ENCODE peak calls at places on chromosomes 6 and 20, in eight cellular contexts. N, I, K, O, C, F, Z and Y are unnamed samples.

GRCh38 chr6:12967686-12968085 is 251.1 kb downstream of the PHACTR1 start:
- DNase-seq in N (no peak), I (no peak), K (no peak), O (no peak), C (no peak), F (no peak), Z (no peak), Y (no peak)

GRCh38 chr6:119481981-119482380 is 132.4 kb upstream of the MAN1A1 start:
- DNase-seq in N (no peak), I (no peak), K (no peak), O (no peak), C (no peak), F (no peak), Z (no peak), Y (no peak)

GRCh38 chr6:89970609-89971337 is 76.5 kb downstream of the GJA10 start:
- DNase-seq in N (peak; percentile 23), I (peak; percentile 18), K (no peak), O (no peak), C (no peak), F (peak; percentile 48), Z (no peak), Y (peak; percentile 57)

GRCh38 chr6:104539173-104539572 is 320.5 kb downstream of the HACE1 start:
- DNase-seq in N (no peak), I (no peak), K (no peak), O (no peak), C (no peak), F (no peak), Z (no peak), Y (no peak)

GRCh38 chr6:122789078-122789861 is at the start of gene SMPDL3A:
- DNase-seq in N (peak; percentile 78), I (peak; percentile 72), K (peak; percentile 85), O (peak; percentile 76), C (peak; percentile 61), F (peak; percentile 58), Z (peak; percentile 70), Y (peak; percentile 74)

GRCh38 chr20:10490706-10491105 is 55.6 kb downstream of the SLX4IP start:
- DNase-seq in N (no peak), I (no peak), K (no peak), O (no peak), C (no peak), F (no peak), Z (no peak), Y (no peak)

GRCh38 chr6:116564921-116565872 is 6.1 kb upstream of the RWDD1 start:
- DNase-seq in N (peak; percentile 23), I (peak; percentile 35), K (peak; percentile 73), O (no peak), C (no peak), F (no peak), Z (peak; percentile 34), Y (peak; percentile 55)

GRCh38 chr6:116557863-116558262 is 4.3 kb downstream of the CALHM4 start:
- DNase-seq in N (no peak), I (no peak), K (no peak), O (no peak), C (peak; percentile 34), F (no peak), Z (peak; percentile 18), Y (no peak)

GRCh38 chr6:52276130-52276529 is 8.4 kb downstream of the MCM3 start:
- DNase-seq in N (no peak), I (no peak), K (no peak), O (no peak), C (no peak), F (no peak), Z (no peak), Y (no peak)

GRCh38 chr20:61682114-61682997 is 383.3 kb downstream of the TAF4 start:
- DNase-seq in N (no peak), I (no peak), K (no peak), O (no peak), C (no peak), F (no peak), Z (no peak), Y (no peak)

GRCh38 chr6:67606905-67607828 is 1027.9 kb upstream of the ADGRB3 start:
- DNase-seq in N (no peak), I (no peak), K (no peak), O (no peak), C (no peak), F (no peak), Z (no peak), Y (no peak)

GRCh38 chr6:163294734-163295133 is 119.8 kb upstream of the QKI start:
- DNase-seq in N (no peak), I (no peak), K (no peak), O (no peak), C (no peak), F (no peak), Z (no peak), Y (no peak)

GRCh38 chr6:24883618-24884017 is 52.1 kb downstream of the RIPOR2 start:
- DNase-seq in N (no peak), I (no peak), K (no peak), O (no peak), C (no peak), F (no peak), Z (no peak), Y (no peak)

GRCh38 chr20:5703542-5704215 is 46.5 kb upstream of the SHLD1 start:
- DNase-seq in N (no peak), I (no peak), K (no peak), O (no peak), C (no peak), F (no peak), Z (no peak), Y (no peak)

GRCh38 chr20:23562721-23563342 is 5.5 kb downstream of the CST9L start:
- DNase-seq in N (no peak), I (no peak), K (no peak), O (no peak), C (no peak), F (no peak), Z (no peak), Y (no peak)

GRCh38 chr20:23163562-23163961 is 77.4 kb upstream of the CD93 start:
- DNase-seq in N (no peak), I (no peak), K (no peak), O (no peak), C (no peak), F (peak; percentile 3), Z (peak; percentile 5), Y (no peak)

GRCh38 chr20:13458860-13459451 is 179.8 kb downstream of the TASP1 start:
- DNase-seq in N (no peak), I (no peak), K (no peak), O (no peak), C (no peak), F (peak; percentile 13), Z (no peak), Y (no peak)

GRCh38 chr20:3931664-3932063 is 42.5 kb downstream of the PANK2 start:
- DNase-seq in N (no peak), I (no peak), K (no peak), O (no peak), C (no peak), F (no peak), Z (no peak), Y (no peak)

GRCh38 chr6:165231581-165232276 is 77.7 kb downstream of the C6orf118 start:
- DNase-seq in N (no peak), I (no peak), K (no peak), O (no peak), C (no peak), F (peak; percentile 9), Z (no peak), Y (peak; percentile 54)

GRCh38 chr20:21303872-21304586 is 898 bp downstream of the XRN2 start:
- DNase-seq in N (no peak), I (no peak), K (no peak), O (no peak), C (no peak), F (no peak), Z (no peak), Y (no peak)

GRCh38 chr6:36118550-36119107 is 11.7 kb upstream of the MAPK13 start:
- DNase-seq in N (no peak), I (no peak), K (no peak), O (no peak), C (peak; percentile 54), F (no peak), Z (no peak), Y (no peak)

GRCh38 chr20:53176133-53176532 is 204.0 kb downstream of the TSHZ2 start:
- DNase-seq in N (no peak), I (no peak), K (no peak), O (no peak), C (no peak), F (no peak), Z (no peak), Y (no peak)

GRCh38 chr6:5851261-5851757 is 155.4 kb downstream of the NRN1 start:
- DNase-seq in N (peak; percentile 41), I (peak; percentile 47), K (peak; percentile 77), O (no peak), C (peak; percentile 70), F (no peak), Z (peak; percentile 35), Y (peak; percentile 57)

GRCh38 chr20:33680681-33681080 is 5.5 kb downstream of the E2F1 start:
- DNase-seq in N (no peak), I (no peak), K (no peak), O (no peak), C (no peak), F (no peak), Z (no peak), Y (no peak)

GRCh38 chr6:159913375-159913774 is 22.6 kb downstream of the MAS1 start:
- DNase-seq in N (no peak), I (no peak), K (no peak), O (no peak), C (no peak), F (no peak), Z (no peak), Y (no peak)

GRCh38 chr6:49151033-49151432 is 312.0 kb downstream of the MMUT start:
- DNase-seq in N (no peak), I (no peak), K (no peak), O (no peak), C (no peak), F (no peak), Z (no peak), Y (no peak)
- H3K27me3 ChIP-seq in N (no peaks in the 10 kb centered on the region), I (no peaks in the 10 kb centered on the region), K (no peaks in the 10 kb centered on the region), O (no peaks in the 10 kb centered on the region), C (no peaks in the 10 kb centered on the region), F (no peaks in the 10 kb centered on the region), Z (no peaks in the 10 kb centered on the region), Y (no peaks in the 10 kb centered on the region)

GRCh38 chr20:62751551-62752150 is 43.0 kb downstream of the NTSR1 start:
- DNase-seq in N (peak; percentile 9), I (peak; percentile 8), K (no peak), O (no peak), C (no peak), F (no peak), Z (peak; percentile 9), Y (no peak)
- H3K27ac ChIP-seq in N (no peak overlapping the region), I (no peak overlapping the region), K (no peak overlapping the region), O (no peak overlapping the region), C (no peak overlapping the region), F (no peak overlapping the region), Z (no peak overlapping the region), Y (no peak overlapping the region)

GRCh38 chr20:58277578-58278344 is 31.8 kb upstream of the RAB22A start:
- DNase-seq in N (no peak), I (no peak), K (no peak), O (no peak), C (no peak), F (no peak), Z (no peak), Y (no peak)
- TF ChIP-seq CTCF in N (no peak), I (no peak), K (no peak), O (no peak), C (no peak), F (no peak), Z (no peak), Y (no peak)

GRCh38 chr6:93165850-93166249 is 253.5 kb downstream of the EPHA7 start:
- DNase-seq in N (no peak), I (no peak), K (no peak), O (no peak), C (peak; percentile 41), F (no peak), Z (no peak), Y (no peak)

GRCh38 chr6:93164781-93165180 is 254.6 kb downstream of the EPHA7 start:
- DNase-seq in N (no peak), I (no peak), K (no peak), O (no peak), C (no peak), F (no peak), Z (no peak), Y (no peak)

GRCh38 chr6:93163146-93163545 is 256.2 kb downstream of the EPHA7 start:
- DNase-seq in N (no peak), I (no peak), K (no peak), O (no peak), C (no peak), F (no peak), Z (no peak), Y (no peak)
- H3K27me3 ChIP-seq in N (no peaks in the 10 kb centered on the region), I (no peaks in the 10 kb centered on the region), K (no peaks in the 10 kb centered on the region), O (no peaks in the 10 kb centered on the region), C (no peaks in the 10 kb centered on the region), F (no peaks in the 10 kb centered on the region), Z (no peaks in the 10 kb centered on the region), Y (no peaks in the 10 kb centered on the region)